ENCODE peak calls at places on chromosome 7, in five cellular contexts. B, F, T, R and C are unnamed samples.

GRCh38 chr7:80244206-80244956 is 109.8 kb downstream of the GNAI1 start:
- DNase-seq in T (no peak), B (no peak), F (no peak), R (no peak), C (no peak)

GRCh38 chr7:492714-493065 is 27.0 kb downstream of the PDGFA start:
- DNase-seq in B (no peak), R (no peak), T (no peak), F (no peak), C (no peak)

GRCh38 chr7:33048704-33049103 is 13.9 kb downstream of the NT5C3A start:
- DNase-seq in T (no peak), F (no peak), B (no peak), R (no peak), C (no peak)

GRCh38 chr7:45980973-45981372 is 59.9 kb upstream of the IGFBP3 start:
- DNase-seq in F (no peak), B (no peak), R (no peak), T (no peak), C (no peak)

GRCh38 chr7:73715648-73716317 is 3.7 kb downstream of the STX1A start:
- DNase-seq in B (peak; percentile 90), F (peak; percentile 98), R (peak; percentile 28), T (peak; percentile 52), C (no peak)

GRCh38 chr7:134460000-134460399 is 1.1 kb upstream of the AKR1B1 start:
- DNase-seq in F (peak; percentile 62), B (no peak), T (no peak), R (no peak), C (no peak)

GRCh38 chr7:134991469-134992339 is 5.4 kb downstream of the AGBL3 start:
- DNase-seq in F (peak; percentile 33), T (no peak), R (no peak), B (peak; percentile 93), C (no peak)

GRCh38 chr7:150531704-150532103 is 17.0 kb downstream of the GIMAP7 start:
- DNase-seq in R (no peak), F (no peak), B (no peak), T (no peak), C (no peak)

GRCh38 chr7:26291699-26292538 is at the start of gene SNX10:
- DNase-seq in B (peak; percentile 59), R (peak; percentile 69), F (peak; percentile 63), T (peak; percentile 52), C (peak; percentile 36)

GRCh38 chr7:111274882-111275281 is 184.0 kb downstream of the LRRN3 start:
- DNase-seq in R (no peak), F (no peak), T (no peak), B (no peak), C (no peak)

GRCh38 chr7:7190142-7190541 is 7.8 kb downstream of the C1GALT1 start:
- DNase-seq in B (no peak), F (peak; percentile 18), R (no peak), T (no peak), C (no peak)

GRCh38 chr7:30931161-30931926 is 19.7 kb downstream of the AQP1 start:
- DNase-seq in R (no peak), T (peak; percentile 16), F (no peak), B (no peak), C (peak; percentile 11)

GRCh38 chr7:15561840-15562239 is at the start of gene AGMO:
- DNase-seq in F (peak; percentile 63), B (peak; percentile 39), R (peak; percentile 87), T (no peak), C (peak; percentile 34)

GRCh38 chr7:158093156-158093796 is 494.3 kb downstream of the PTPRN2 start:
- DNase-seq in F (no peak), T (peak; percentile 2), R (no peak), B (no peak), C (no peak)

GRCh38 chr7:157087646-157088045 is 51.1 kb upstream of the UBE3C start:
- DNase-seq in T (no peak), F (no peak), B (no peak), R (no peak), C (no peak)

GRCh38 chr7:27149817-27150567 is 2.4 kb downstream of the HOXA3 start:
- DNase-seq in F (no peak), T (no peak), R (peak; percentile 40), B (no peak), C (no peak)

GRCh38 chr7:101112233-101112632 is 14.7 kb upstream of the SERPINE1 start:
- DNase-seq in B (no peak), T (no peak), F (no peak), R (no peak), C (peak; percentile 93)

GRCh38 chr7:24869572-24869971 is 110.4 kb downstream of the OSBPL3 start:
- DNase-seq in R (no peak), F (no peak), B (no peak), T (no peak), C (no peak)

GRCh38 chr7:85185355-85186082 is 1.3 kb downstream of the SEMA3D start:
- DNase-seq in R (peak; percentile 9), T (peak; percentile 42), F (peak; percentile 28), B (no peak), C (peak; percentile 32)
- TF ChIP-seq CTCF in R (no peak), T (no peak), F (no peak), B (no peak), C (no peak)

GRCh38 chr7:137445268-137445667 is 101.7 kb upstream of the PTN start:
- DNase-seq in B (no peak), R (no peak), T (no peak), F (no peak), C (no peak)

GRCh38 chr7:137449016-137449415 is 105.5 kb upstream of the PTN start:
- DNase-seq in F (no peak), T (no peak), R (no peak), B (no peak), C (no peak)

GRCh38 chr7:137443616-137444015 is 100.1 kb upstream of the PTN start:
- DNase-seq in R (no peak), B (no peak), T (no peak), F (no peak), C (no peak)

GRCh38 chr7:137441451-137441850 is 97.9 kb upstream of the PTN start:
- DNase-seq in B (no peak), T (no peak), R (no peak), F (no peak), C (no peak)

GRCh38 chr7:137445998-137446397 is 102.5 kb upstream of the PTN start:
- DNase-seq in R (no peak), T (no peak), B (no peak), F (no peak), C (no peak)
- TF ChIP-seq EP300 in R (no peak), T (no peak), B (no peak), F (no peak), C (no peak)

GRCh38 chr7:122885583-122886356 is 490 bp downstream of the CADPS2 start:
- DNase-seq in F (peak; percentile 10), B (peak; percentile 34), T (peak; percentile 37), R (peak; percentile 43), C (peak; percentile 55)
- TF ChIP-seq CTCF in F (no peak), B (peak; percentile 11), T (no peak), R (peak; percentile 28), C (no peak)

GRCh38 chr7:47574473-47575328 is 7.2 kb downstream of the TNS3 start:
- DNase-seq in F (peak; percentile 55), B (peak; percentile 74), T (peak; percentile 40), R (peak; percentile 75), C (no peak)
- TF ChIP-seq EP300 in F (no peak), B (no peak), T (no peak), R (no peak), C (no peak)

DNA sequence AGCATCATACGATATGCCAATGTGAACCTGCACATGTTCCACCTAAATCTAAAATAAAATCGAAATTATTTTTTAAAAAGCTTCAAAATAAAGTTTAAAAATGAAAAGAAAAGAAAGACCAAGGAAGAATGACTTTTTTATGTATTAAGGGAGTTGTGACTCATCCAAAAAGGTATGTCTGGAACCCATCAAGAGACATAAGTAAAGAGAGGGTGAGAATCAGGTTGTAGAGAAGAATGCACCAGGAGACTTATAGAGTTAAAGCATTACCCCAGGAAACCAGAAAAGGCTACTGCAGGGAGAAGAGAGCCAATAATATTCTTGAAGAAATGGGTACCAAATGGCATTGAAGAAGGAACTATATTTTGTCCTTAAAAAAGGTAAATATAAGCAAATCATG is 69.8 kb downstream of the CTTNBP2 start:
- DNase-seq in R (no peak), B (no peak), T (no peak), F (no peak), C (no peak)
- TF ChIP-seq CTCF in R (no peak), B (no peak), T (no peak), F (no peak), C (no peak)

GRCh38 chr7:139738772-139739171 is 39.0 kb downstream of the HIPK2 start:
- DNase-seq in T (no peak), R (no peak), F (no peak), B (no peak), C (no peak)
- TF ChIP-seq EP300 in T (no peak), R (no peak), F (no peak), B (no peak), C (no peak)

DNA sequence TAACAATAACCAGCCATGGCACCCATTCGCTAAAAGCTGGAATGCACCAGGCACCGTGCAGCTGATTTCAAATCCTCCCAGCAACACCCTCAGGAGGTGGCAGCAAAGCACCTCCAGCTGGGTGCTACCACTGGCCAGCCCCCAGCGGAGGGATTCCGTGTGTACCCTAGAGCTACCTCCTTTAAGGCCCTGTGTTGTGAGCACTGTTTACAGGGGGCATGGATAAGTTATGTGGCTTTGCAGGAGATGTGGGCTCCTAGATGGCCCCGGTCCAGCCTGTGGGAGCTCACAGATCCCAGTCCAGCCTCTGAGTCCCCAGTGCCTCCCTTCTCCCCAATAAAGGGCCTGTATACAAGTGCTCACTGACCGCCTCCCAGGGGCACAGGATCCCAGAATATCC is 27.1 kb downstream of the TNRC18 start:
- DNase-seq in R (peak; percentile 57), F (peak; percentile 88), B (no peak), T (peak; percentile 52), C (no peak)
- TF ChIP-seq CTCF in R (no peak), F (peak; percentile 60), B (peak; percentile 38), T (peak; percentile 29), C (no peak)

GRCh38 chr7:97011536-97012292 is 6.4 kb downstream of the DLX6 start:
- DNase-seq in F (no peak), R (no peak), B (no peak), T (no peak), C (no peak)
- TF ChIP-seq EP300 in F (no peak), R (no peak), B (no peak), T (no peak), C (no peak)

GRCh38 chr7:10412426-10413019 is 561.1 kb upstream of the PHF14 start:
- DNase-seq in B (peak; percentile 30), F (peak; percentile 41), T (no peak), R (no peak), C (no peak)
- TF ChIP-seq CTCF in B (peak; percentile 52), F (peak; percentile 51), T (peak; percentile 55), R (peak; percentile 59), C (no peak)